ENCODE peak calls at places on chromosome 12, in five cellular contexts. N is NCI-H146, E is NCI-H345, F is IMR-90, B is aorta. O is an unnamed sample.

GRCh38 chr12:14854586-14855163 is 11.3 kb upstream of the ART4 start:
- DNase-seq in B (no peak), E (no peak), F (peak; percentile 16), N (no peak), O (no peak)

GRCh38 chr12:127162902-127163301 is 1104.1 kb upstream of the TMEM132C start:
- DNase-seq in N (no peak), F (peak; percentile 53), B (no peak), E (no peak), O (peak; percentile 46)

GRCh38 chr12:52740591-52740990 is 36.6 kb downstream of the KRT76 start:
- DNase-seq in F (no peak), N (no peak), B (no peak), E (peak; percentile 13), O (no peak)

GRCh38 chr12:117867348-117867747 is 101.4 kb downstream of the KSR2 start:
- DNase-seq in F (no peak), B (no peak), E (no peak), N (no peak), O (no peak)

GRCh38 chr12:48977290-48978281 is 536 bp upstream of the WNT1 start:
- DNase-seq in B (peak; percentile 95), N (peak; percentile 29), F (peak; percentile 80), E (no peak), O (no peak)

GRCh38 chr12:27974735-27975221 is 2.2 kb upstream of the PTHLH start:
- DNase-seq in B (peak; percentile 74), N (no peak), E (no peak), F (no peak), O (no peak)

GRCh38 chr12:72388322-72388721 is 116.2 kb downstream of the TRHDE start:
- DNase-seq in B (no peak), F (no peak), N (no peak), E (no peak), O (no peak)

GRCh38 chr12:40104461-40105264 is 1.2 kb downstream of the SLC2A13 start:
- DNase-seq in B (no peak), N (peak; percentile 29), F (peak; percentile 2), E (no peak), O (peak; percentile 4)

GRCh38 chr12:92538970-92539749 is 163.6 kb upstream of the PLEKHG7 start:
- DNase-seq in B (no peak), N (no peak), E (no peak), F (peak; percentile 80), O (peak; percentile 68)

GRCh38 chr12:123882306-123882705 is 90.3 kb downstream of the CCDC92 start:
- DNase-seq in B (peak; percentile 61), F (no peak), N (no peak), E (no peak), O (no peak)

GRCh38 chr12:78917513-78917912 is 52.9 kb downstream of the SYT1 start:
- DNase-seq in N (no peak), B (no peak), E (no peak), F (no peak), O (no peak)

GRCh38 chr12:16955083-16955657 is 349.2 kb upstream of the LMO3 start:
- DNase-seq in N (no peak), E (no peak), B (no peak), F (no peak), O (peak; percentile 70)

GRCh38 chr12:47686645-47687240 is 19.1 kb downstream of the RPAP3 start:
- DNase-seq in N (peak; percentile 24), E (no peak), F (peak; percentile 67), B (no peak), O (peak; percentile 60)

GRCh38 chr12:51351913-51352532 is 5.5 kb upstream of the CELA1 start:
- DNase-seq in E (peak; percentile 43), F (peak; percentile 66), N (peak; percentile 77), B (no peak), O (no peak)

GRCh38 chr12:15589328-15590032 is 199.7 kb downstream of the EPS8 start:
- DNase-seq in E (no peak), N (no peak), F (no peak), B (no peak), O (no peak)

GRCh38 chr12:101839324-101840283 is 8.8 kb upstream of the GNPTAB start:
- DNase-seq in F (peak; percentile 68), E (peak; percentile 63), N (peak; percentile 56), B (no peak), O (peak; percentile 63)

GRCh38 chr12:89723276-89723675 is 14.6 kb upstream of the ATP2B1 start:
- DNase-seq in E (no peak), B (no peak), F (no peak), N (no peak), O (no peak)

GRCh38 chr12:19248929-19249602 is 119.5 kb downstream of the PLEKHA5 start:
- DNase-seq in B (no peak), E (no peak), F (peak; percentile 88), N (no peak), O (no peak)

GRCh38 chr12:18250313-18250916 is 10.9 kb upstream of the PIK3C2G start:
- DNase-seq in F (peak; percentile 76), N (peak; percentile 86), B (no peak), E (peak; percentile 78), O (peak; percentile 25)

GRCh38 chr12:94435511-94435927 is 24.1 kb downstream of the CEP83 start:
- DNase-seq in N (no peak), F (no peak), E (no peak), B (no peak), O (no peak)

GRCh38 chr12:20142295-20142694 is 226.0 kb upstream of the PDE3A start:
- DNase-seq in N (no peak), E (no peak), B (no peak), F (no peak), O (no peak)

GRCh38 chr12:45969084-45969483 is 21.3 kb downstream of the SCAF11 start:
- DNase-seq in E (no peak), F (peak; percentile 68), N (no peak), B (no peak), O (no peak)

GRCh38 chr12:2959194-2959507 is at the start of gene TEAD4:
- DNase-seq in F (peak; percentile 74), N (peak; percentile 81), B (peak; percentile 93), E (peak; percentile 69), O (peak; percentile 89)

GRCh38 chr12:116265361-116266128 is 11.9 kb downstream of the MED13L start:
- DNase-seq in B (no peak), N (no peak), F (no peak), E (no peak), O (no peak)

GRCh38 chr12:4817813-4818212 is 91.9 kb upstream of the KCNA1 start:
- DNase-seq in E (peak; percentile 60), F (no peak), B (no peak), N (peak; percentile 26), O (no peak)

GRCh38 chr12:43282106-43282505 is 269.9 kb downstream of the ADAMTS20 start:
- DNase-seq in E (no peak), N (no peak), B (no peak), F (peak; percentile 65), O (peak; percentile 30)

GRCh38 chr12:128069359-128069997 is 197.5 kb upstream of the TMEM132C start:
- DNase-seq in B (no peak), N (peak; percentile 40), E (peak; percentile 42), F (peak; percentile 33), O (peak; percentile 3)

O was measured in RWPE1.